ENCODE peak calls at places on chromosomes 16 and 17, in nine cellular contexts. G is pancreas; X is stromal cell of bone marrow; L is AG04449; W is stimulated activated CD4-positive, alpha-beta T cell treated with anti-CD3 and anti-CD28 coated beads, TNF-alpha, amount 100 ng/mL, for 4 hours; O is left cardiac atrium; S is nephron progenitor cell; C is C1 segment of cervical spinal cord; T is heart right ventricle. Q is an unnamed sample.

GRCh38 chr17:20206068-20206467 is 196.9 kb downstream of the SPECC1 start:
- DNase-seq in G (no peak), X (no peak), L (no peak), W (no peak), O (no peak), S (no peak), C (no peak), T (no peak), Q (no peak)

GRCh38 chr17:47918003-47918402 is 22.0 kb downstream of the SP2 start:
- DNase-seq in G (no peak), X (no peak), L (no peak), W (no peak), O (no peak), S (no peak), C (no peak), T (no peak), Q (no peak)

GRCh38 chr17:45364531-45365390 is 47.9 kb upstream of the MAP3K14 start:
- DNase-seq in G (no peak), X (no peak), L (no peak), W (no peak), O (no peak), S (peak), C (no peak), T (peak), Q (no peak)

GRCh38 chr16:85054948-85055502 is 27.4 kb downstream of the KIAA0513 start:
- DNase-seq in G (no peak), X (no peak), L (no peak), W (no peak), O (no peak), S (no peak), C (no peak), T (no peak), Q (no peak)

GRCh38 chr17:48646183-48647102 is 20.3 kb upstream of the HOXB9 start:
- DNase-seq in G (no peak), X (no peak), L (no peak), W (no peak), O (no peak), S (peak), C (no peak), T (no peak), Q (peak)

GRCh38 chr17:72465191-72466024 is 344.6 kb downstream of the SOX9 start:
- DNase-seq in G (peak), X (no peak), L (peak), W (no peak), O (no peak), S (peak), C (no peak), T (no peak), Q (no peak)

GRCh38 chr16:78317871-78318270 is 218.4 kb downstream of the WWOX start:
- DNase-seq in G (no peak), X (no peak), L (no peak), W (no peak), O (peak), S (no peak), C (no peak), T (no peak), Q (no peak)

GRCh38 chr16:84562174-84562815 is 55.6 kb downstream of the COTL1 start:
- DNase-seq in G (no peak), X (no peak), L (no peak), W (no peak), O (peak), S (no peak), C (no peak), T (no peak), Q (no peak)

GRCh38 chr17:18987862-18988545 is 16.6 kb downstream of the FAM83G start:
- DNase-seq in G (no peak), X (no peak), L (no peak), W (no peak), O (no peak), S (no peak), C (no peak), T (no peak), Q (no peak)

GRCh38 chr16:57480127-57480753 is 6.1 kb downstream of the DOK4 start:
- DNase-seq in G (peak), X (no peak), L (no peak), W (no peak), O (peak), S (peak), C (no peak), T (peak), Q (no peak)

GRCh38 chr16:27449434-27450188 is 47.6 kb downstream of the IL21R start:
- DNase-seq in G (no peak), X (no peak), L (no peak), W (peak), O (no peak), S (peak), C (no peak), T (no peak), Q (no peak)